ENCODE peak calls at places on chromosomes 12 and 14, in eight cellular contexts. X is ovary, W is GM20000, C is stomach, V is fibroblast of lung, L is breast epithelium, Z is AG04450, D is Caco-2. T is an unnamed sample.

GRCh38 chr14:95260537-95261440 is 58.9 kb downstream of the CLMN start:
- DNase-seq in Z (no peak), L (peak; percentile 12), W (peak; percentile 40), D (no peak), C (no peak), X (no peak), V (peak; percentile 88), T (peak; percentile 17)

GRCh38 chr12:110421701-110422100 is 18.2 kb upstream of the ANAPC7 start:
- DNase-seq in V (no peak), X (no peak), D (no peak), C (no peak), Z (no peak), W (no peak), L (no peak), T (no peak)

GRCh38 chr14:67010602-67011001 is 178.6 kb upstream of the GARIN2 start:
- DNase-seq in D (no peak), W (no peak), V (no peak), Z (no peak), L (no peak), C (no peak), X (no peak), T (peak; percentile 76)

GRCh38 chr14:105397350-105397931 is 897 bp upstream of the TEX22 start:
- DNase-seq in C (no peak), L (no peak), Z (no peak), D (no peak), V (no peak), W (no peak), X (no peak), T (peak; percentile 28)

GRCh38 chr12:39406257-39406656 is 36.7 kb downstream of the KIF21A start:
- DNase-seq in L (no peak), W (no peak), V (no peak), Z (no peak), X (no peak), C (no peak), D (no peak), T (no peak)

GRCh38 chr12:64187370-64187769 is 34.7 kb downstream of the KICS2 start:
- DNase-seq in Z (no peak), X (no peak), W (no peak), C (no peak), V (peak; percentile 84), D (no peak), L (no peak), T (no peak)

GRCh38 chr14:50116986-50117385 is 614 bp upstream of the VCPKMT start:
- DNase-seq in X (no peak), W (no peak), V (peak; percentile 20), Z (no peak), D (no peak), C (no peak), L (no peak), T (no peak)

GRCh38 chr12:58247633-58248032 is 306.3 kb downstream of the ATP23 start:
- DNase-seq in V (no peak), Z (no peak), C (no peak), X (no peak), L (no peak), D (peak; percentile 40), W (no peak), T (no peak)

GRCh38 chr14:72745991-72746980 is 147.6 kb downstream of the DPF3 start:
- DNase-seq in D (no peak), W (no peak), L (no peak), X (no peak), V (peak; percentile 87), Z (peak; percentile 68), C (peak; percentile 15), T (no peak)

GRCh38 chr12:114636723-114637480 is 47.1 kb downstream of the TBX3 start:
- DNase-seq in X (no peak), L (no peak), D (peak; percentile 74), Z (no peak), W (no peak), V (no peak), C (no peak), T (peak; percentile 17)

GRCh38 chr12:117972341-117972740 is 3.6 kb upstream of the KSR2 start:
- DNase-seq in Z (no peak), X (no peak), D (no peak), L (no peak), C (no peak), W (no peak), V (no peak), T (no peak)

GRCh38 chr14:100238419-100239199 is at the start of gene YY1:
- DNase-seq in X (peak; percentile 99), W (peak; percentile 100), C (peak; percentile 100), L (peak; percentile 99), D (peak; percentile 98), Z (peak; percentile 93), V (peak; percentile 95), T (peak; percentile 98)

GRCh38 chr14:38837333-38838048 is 265.5 kb downstream of the SEC23A start:
- DNase-seq in C (no peak), X (no peak), W (no peak), Z (no peak), D (no peak), V (no peak), L (no peak), T (no peak)

GRCh38 chr12:53561590-53561953 is 54.3 kb upstream of the NPFF start:
- DNase-seq in W (no peak), Z (peak; percentile 63), X (no peak), C (no peak), L (no peak), V (peak; percentile 94), D (no peak), T (no peak)

GRCh38 chr12:98939350-98939749 is 294.3 kb downstream of the APAF1 start:
- DNase-seq in L (no peak), Z (no peak), C (no peak), D (no peak), X (peak; percentile 38), W (no peak), V (peak; percentile 63), T (peak; percentile 35)

GRCh38 chr14:58299665-58300202 is 1.4 kb downstream of the ARID4A start:
- DNase-seq in Z (no peak), C (no peak), V (no peak), W (peak; percentile 17), D (peak; percentile 39), L (no peak), X (no peak), T (peak; percentile 44)

GRCh38 chr14:83467811-83468210 is 1934.2 kb upstream of the SEL1L start:
- DNase-seq in L (no peak), X (no peak), C (no peak), Z (no peak), V (peak; percentile 8), D (no peak), W (no peak), T (peak; percentile 31)

GRCh38 chr14:55571125-55571889 is 8.7 kb upstream of the KTN1 start:
- DNase-seq in D (no peak), W (peak; percentile 20), C (no peak), V (no peak), L (no peak), Z (no peak), X (no peak), T (no peak)

GRCh38 chr12:94644622-94645021 is 5.7 kb downstream of the TMCC3 start:
- DNase-seq in Z (no peak), X (no peak), V (peak; percentile 88), W (no peak), C (no peak), L (no peak), D (no peak), T (peak; percentile 48)

DNA sequence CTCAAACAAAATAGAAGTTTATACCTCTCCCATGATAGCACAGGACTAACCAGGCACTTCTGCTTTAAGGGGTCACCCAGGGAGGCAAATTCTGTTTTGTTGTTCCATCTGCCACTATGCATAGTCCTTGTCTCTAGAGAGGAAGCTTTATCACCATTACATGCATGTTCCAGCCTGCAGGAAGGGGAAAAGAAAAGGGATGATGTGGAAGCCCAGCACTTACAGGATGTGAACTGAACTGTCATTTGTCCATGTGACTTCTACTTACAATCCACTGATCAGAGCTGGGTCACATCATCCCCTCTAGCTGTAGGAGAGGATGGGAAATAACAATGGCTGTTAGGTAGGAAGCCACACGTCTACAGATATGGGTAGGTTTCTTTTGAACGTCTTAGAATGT is 203.1 kb downstream of the PTPRO start:
- DNase-seq in W (no peak), D (no peak), V (no peak), L (no peak), C (no peak), X (no peak), Z (no peak), T (no peak)
- TF ChIP-seq CTCF in W (no peak), D (no peak), V (no peak), L (no peak), C (no peak), X (no peak), Z (no peak), T (no peak)

DNA sequence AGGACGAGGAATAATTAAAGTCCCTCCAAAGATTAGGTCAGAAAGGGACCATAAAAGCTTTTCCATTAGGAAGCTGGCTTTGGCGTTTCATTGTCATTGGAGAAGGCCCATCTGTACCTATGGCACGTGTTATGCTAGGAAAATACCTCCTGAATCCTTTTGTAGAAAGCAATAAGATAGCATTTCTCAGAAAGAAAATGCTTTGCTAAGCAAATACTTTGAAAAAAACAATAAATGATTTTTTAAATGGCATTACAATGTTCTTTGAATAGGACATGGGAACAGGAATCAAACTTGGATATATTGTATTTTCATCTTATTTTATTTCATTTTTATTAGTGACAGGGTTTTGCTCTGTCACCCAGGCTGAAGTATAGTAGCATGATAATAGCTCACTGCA is 967.7 kb downstream of the NRXN3 start:
- DNase-seq in X (no peak), L (no peak), W (no peak), V (no peak), Z (no peak), C (no peak), D (no peak), T (no peak)
- TF ChIP-seq CTCF in X (no peak), L (no peak), W (no peak), V (no peak), Z (no peak), C (no peak), D (no peak), T (no peak)

DNA sequence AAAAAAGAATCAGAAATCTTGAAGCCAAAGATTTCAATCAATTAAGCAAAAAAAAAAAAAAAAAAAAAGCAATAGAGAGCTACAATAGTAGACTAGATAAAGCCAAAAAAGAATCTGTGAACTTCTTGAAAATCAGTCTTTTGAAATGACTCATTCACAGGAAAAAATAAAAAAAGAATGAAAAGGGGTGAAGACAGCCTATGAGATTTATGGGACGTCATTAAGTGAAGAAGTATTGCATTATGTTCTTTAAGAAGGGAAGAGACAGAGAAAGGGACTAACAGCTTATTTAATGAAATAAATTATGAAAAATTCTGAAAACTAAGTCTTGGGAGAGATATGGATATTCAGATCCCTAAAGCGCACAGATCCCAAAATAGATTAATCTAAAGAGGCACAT is 103.8 kb downstream of the ACSS3 start:
- DNase-seq in Z (no peak), L (no peak), D (no peak), W (no peak), C (no peak), V (no peak), X (no peak), T (no peak)
- TF ChIP-seq CTCF in Z (no peak), L (no peak), D (no peak), W (no peak), C (no peak), V (no peak), X (no peak), T (no peak)

DNA sequence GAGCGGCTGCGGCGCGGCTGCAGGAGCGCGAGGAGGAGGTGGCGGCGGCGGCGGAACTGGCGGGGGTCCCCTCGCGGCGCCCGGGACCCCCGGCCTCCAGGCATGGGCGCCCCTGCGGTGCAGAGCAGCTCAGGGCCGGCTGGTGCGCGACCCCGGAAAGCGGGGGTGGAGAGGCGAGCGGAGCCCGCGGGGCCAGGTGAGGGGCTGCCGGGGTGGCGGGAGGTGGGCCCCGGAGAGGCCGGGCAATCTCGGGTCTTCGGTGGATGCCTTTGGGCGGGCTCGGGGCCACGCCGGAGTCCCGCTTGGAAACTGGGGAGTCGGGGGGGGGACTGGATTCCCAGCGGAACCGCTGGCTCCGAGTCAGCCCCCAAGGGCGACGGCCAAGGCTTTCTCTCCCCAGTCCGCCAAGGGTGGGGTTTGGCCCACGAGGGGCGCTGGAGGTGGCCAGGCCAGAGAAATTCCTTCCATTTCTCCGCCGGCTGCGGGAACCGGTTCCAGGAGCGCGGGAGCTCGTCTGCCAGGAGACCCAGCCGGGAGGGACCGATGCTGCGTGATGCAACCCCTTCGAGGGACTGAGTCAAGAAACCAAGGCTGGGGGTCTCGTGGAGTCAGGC is 13.9 kb upstream of the NR4A1 start:
- DNase-seq in L (peak; percentile 68), D (peak; percentile 82), X (peak; percentile 89), C (peak; percentile 54), Z (no peak), V (peak; percentile 60), W (no peak), T (no peak)
- TF ChIP-seq CTCF in L (no peak), D (peak; percentile 42), X (no peak), C (no peak), Z (peak; percentile 28), V (no peak), W (no peak), T (no peak)

T was measured in NB4.